ENCODE peak calls at places on chromosomes 16 and 17, in six cellular contexts. One of them, this sample, is unnamed.

GRCh38 chr16:23414731-23415130 is 38.3 kb downstream of the COG7 start:
- DNase-seq in adrenal gland: no peak
- DNase-seq in PC-3: no peak
- DNase-seq in iPS DF 6.9: no peak
- DNase-seq in GM12878: no peak
- DNase-seq in brain microvascular endothelial cell: no peak
- DNase-seq in this sample: no peak

GRCh38 chr17:76886395-76886794 is 18.2 kb downstream of the MGAT5B start:
- DNase-seq in adrenal gland: no peak
- DNase-seq in PC-3: no peak
- DNase-seq in iPS DF 6.9: no peak
- DNase-seq in GM12878: no peak
- DNase-seq in brain microvascular endothelial cell: no peak
- DNase-seq in this sample: no peak

GRCh38 chr17:51510940-51511339 is 250.6 kb downstream of the UTP18 start:
- DNase-seq in adrenal gland: no peak
- DNase-seq in PC-3: no peak
- DNase-seq in iPS DF 6.9: no peak
- DNase-seq in GM12878: no peak
- DNase-seq in brain microvascular endothelial cell: no peak
- DNase-seq in this sample: no peak

GRCh38 chr17:45311762-45312476 is 4.9 kb downstream of the MAP3K14 start:
- DNase-seq in adrenal gland: peak
- DNase-seq in PC-3: peak
- DNase-seq in iPS DF 6.9: no peak
- DNase-seq in GM12878: no peak
- DNase-seq in brain microvascular endothelial cell: peak
- DNase-seq in this sample: peak

GRCh38 chr17:46178550-46179198 is 14.6 kb downstream of the KANSL1 start:
- DNase-seq in adrenal gland: no peak
- DNase-seq in PC-3: peak
- DNase-seq in iPS DF 6.9: no peak
- DNase-seq in GM12878: no peak
- DNase-seq in brain microvascular endothelial cell: peak
- DNase-seq in this sample: no peak

GRCh38 chr16:81778861-81779539 is at the start of gene PLCG2:
- DNase-seq in adrenal gland: peak
- DNase-seq in PC-3: peak
- DNase-seq in iPS DF 6.9: peak
- DNase-seq in GM12878: no peak
- DNase-seq in brain microvascular endothelial cell: peak
- DNase-seq in this sample: peak

GRCh38 chr17:55702150-55702549 is 20.5 kb downstream of the TMEM100 start:
- DNase-seq in adrenal gland: no peak
- DNase-seq in PC-3: no peak
- DNase-seq in iPS DF 6.9: no peak
- DNase-seq in GM12878: no peak
- DNase-seq in brain microvascular endothelial cell: no peak
- DNase-seq in this sample: no peak

GRCh38 chr17:75105269-75106080 is 4.3 kb upstream of the ARMC7 start:
- DNase-seq in adrenal gland: peak
- DNase-seq in PC-3: peak
- DNase-seq in iPS DF 6.9: no peak
- DNase-seq in GM12878: no peak
- DNase-seq in brain microvascular endothelial cell: peak
- DNase-seq in this sample: no peak

GRCh38 chr17:77211681-77212080 is 70.9 kb downstream of the SEC14L1 start:
- DNase-seq in adrenal gland: no peak
- DNase-seq in PC-3: no peak
- DNase-seq in iPS DF 6.9: no peak
- DNase-seq in GM12878: no peak
- DNase-seq in brain microvascular endothelial cell: no peak
- DNase-seq in this sample: no peak

GRCh38 chr16:26344976-26345375 is 653.2 kb downstream of the HS3ST4 start:
- DNase-seq in adrenal gland: no peak
- DNase-seq in PC-3: no peak
- DNase-seq in iPS DF 6.9: no peak
- DNase-seq in GM12878: no peak
- DNase-seq in brain microvascular endothelial cell: no peak
- DNase-seq in this sample: no peak

GRCh38 chr16:10878328-10878643 is 1.3 kb downstream of the CIITA start:
- DNase-seq in adrenal gland: no peak
- DNase-seq in PC-3: no peak
- DNase-seq in iPS DF 6.9: no peak
- DNase-seq in GM12878: no peak
- DNase-seq in brain microvascular endothelial cell: no peak
- DNase-seq in this sample: no peak

GRCh38 chr17:77609553-77610517 is 348.7 kb upstream of the TNRC6C start:
- DNase-seq in adrenal gland: peak
- DNase-seq in PC-3: no peak
- DNase-seq in iPS DF 6.9: no peak
- DNase-seq in GM12878: peak
- DNase-seq in brain microvascular endothelial cell: no peak
- DNase-seq in this sample: no peak

GRCh38 chr17:45792437-45792836 is 8.3 kb downstream of the CRHR1 start:
- DNase-seq in adrenal gland: no peak
- DNase-seq in PC-3: no peak
- DNase-seq in iPS DF 6.9: no peak
- DNase-seq in GM12878: no peak
- DNase-seq in brain microvascular endothelial cell: no peak
- DNase-seq in this sample: no peak

GRCh38 chr16:81831722-81832126 is 52.6 kb downstream of the PLCG2 start:
- DNase-seq in adrenal gland: peak
- DNase-seq in PC-3: no peak
- DNase-seq in iPS DF 6.9: no peak
- DNase-seq in GM12878: peak
- DNase-seq in brain microvascular endothelial cell: no peak
- DNase-seq in this sample: no peak

GRCh38 chr17:41592601-41593305 is 6.1 kb upstream of the KRT14 start:
- DNase-seq in adrenal gland: no peak
- DNase-seq in PC-3: no peak
- DNase-seq in iPS DF 6.9: no peak
- DNase-seq in GM12878: no peak
- DNase-seq in brain microvascular endothelial cell: no peak
- DNase-seq in this sample: peak

GRCh38 chr17:38428643-38429371 is 543 bp downstream of the ARHGAP23 start:
- DNase-seq in adrenal gland: peak
- DNase-seq in PC-3: peak
- DNase-seq in iPS DF 6.9: no peak
- DNase-seq in GM12878: no peak
- DNase-seq in brain microvascular endothelial cell: no peak
- DNase-seq in this sample: no peak

GRCh38 chr17:81509048-81509686 is 3.4 kb downstream of the ACTG1 start:
- DNase-seq in adrenal gland: no peak
- DNase-seq in PC-3: peak
- DNase-seq in iPS DF 6.9: no peak
- DNase-seq in GM12878: no peak
- DNase-seq in brain microvascular endothelial cell: no peak
- DNase-seq in this sample: peak

GRCh38 chr17:81511550-81511799 is 1.1 kb downstream of the ACTG1 start:
- DNase-seq in adrenal gland: no peak
- DNase-seq in PC-3: no peak
- DNase-seq in iPS DF 6.9: no peak
- DNase-seq in GM12878: no peak
- DNase-seq in brain microvascular endothelial cell: no peak
- DNase-seq in this sample: peak

GRCh38 chr17:81509687-81510523 is 2.7 kb downstream of the ACTG1 start:
- DNase-seq in adrenal gland: no peak
- DNase-seq in PC-3: no peak
- DNase-seq in iPS DF 6.9: no peak
- DNase-seq in GM12878: no peak
- DNase-seq in brain microvascular endothelial cell: no peak
- DNase-seq in this sample: no peak

GRCh38 chr17:81510798-81511549 is 1.6 kb downstream of the ACTG1 start:
- DNase-seq in adrenal gland: peak
- DNase-seq in PC-3: peak
- DNase-seq in iPS DF 6.9: no peak
- DNase-seq in GM12878: no peak
- DNase-seq in brain microvascular endothelial cell: no peak
- DNase-seq in this sample: no peak

DNA sequence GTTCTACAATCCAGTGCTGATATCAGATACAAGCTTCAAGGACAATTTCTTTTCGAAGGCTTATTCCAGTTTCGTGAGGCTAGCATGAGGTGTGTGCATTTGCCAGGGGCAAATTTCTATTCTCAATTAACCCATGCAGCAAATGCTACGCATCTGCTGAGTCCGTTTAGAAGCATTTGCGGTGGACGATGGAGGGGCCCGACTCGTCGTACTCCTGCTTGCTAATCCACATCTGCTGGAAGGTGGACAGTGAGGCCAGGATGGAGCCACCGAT is 2.1 kb downstream of the ACTG1 start:
- DNase-seq in adrenal gland: no peak
- DNase-seq in PC-3: no peak
- DNase-seq in iPS DF 6.9: no peak
- DNase-seq in GM12878: no peak
- DNase-seq in brain microvascular endothelial cell: no peak
- DNase-seq in this sample: no peak
- H3K27ac ChIP-seq in adrenal gland: peak
- H3K27ac ChIP-seq in PC-3: no peak
- H3K27ac ChIP-seq in iPS DF 6.9: no peak
- H3K27ac ChIP-seq in GM12878: peak
- H3K27ac ChIP-seq in brain microvascular endothelial cell: peak
- H3K27ac ChIP-seq in this sample: no peak

GRCh38 chr17:13351046-13351445 is 250.7 kb downstream of the HS3ST3A1 start:
- DNase-seq in adrenal gland: no peak
- DNase-seq in PC-3: peak
- DNase-seq in iPS DF 6.9: no peak
- DNase-seq in GM12878: no peak
- DNase-seq in brain microvascular endothelial cell: peak
- DNase-seq in this sample: peak

GRCh38 chr17:13350466-13350865 is 251.3 kb downstream of the HS3ST3A1 start:
- DNase-seq in adrenal gland: no peak
- DNase-seq in PC-3: no peak
- DNase-seq in iPS DF 6.9: no peak
- DNase-seq in GM12878: no peak
- DNase-seq in brain microvascular endothelial cell: no peak
- DNase-seq in this sample: no peak

GRCh38 chr17:13346592-13346991 is 255.1 kb downstream of the HS3ST3A1 start:
- DNase-seq in adrenal gland: no peak
- DNase-seq in PC-3: no peak
- DNase-seq in iPS DF 6.9: no peak
- DNase-seq in GM12878: no peak
- DNase-seq in brain microvascular endothelial cell: no peak
- DNase-seq in this sample: no peak

GRCh38 chr17:13346081-13346533 is 255.6 kb downstream of the HS3ST3A1 start:
- DNase-seq in adrenal gland: no peak
- DNase-seq in PC-3: peak
- DNase-seq in iPS DF 6.9: no peak
- DNase-seq in GM12878: no peak
- DNase-seq in brain microvascular endothelial cell: peak
- DNase-seq in this sample: peak

DNA sequence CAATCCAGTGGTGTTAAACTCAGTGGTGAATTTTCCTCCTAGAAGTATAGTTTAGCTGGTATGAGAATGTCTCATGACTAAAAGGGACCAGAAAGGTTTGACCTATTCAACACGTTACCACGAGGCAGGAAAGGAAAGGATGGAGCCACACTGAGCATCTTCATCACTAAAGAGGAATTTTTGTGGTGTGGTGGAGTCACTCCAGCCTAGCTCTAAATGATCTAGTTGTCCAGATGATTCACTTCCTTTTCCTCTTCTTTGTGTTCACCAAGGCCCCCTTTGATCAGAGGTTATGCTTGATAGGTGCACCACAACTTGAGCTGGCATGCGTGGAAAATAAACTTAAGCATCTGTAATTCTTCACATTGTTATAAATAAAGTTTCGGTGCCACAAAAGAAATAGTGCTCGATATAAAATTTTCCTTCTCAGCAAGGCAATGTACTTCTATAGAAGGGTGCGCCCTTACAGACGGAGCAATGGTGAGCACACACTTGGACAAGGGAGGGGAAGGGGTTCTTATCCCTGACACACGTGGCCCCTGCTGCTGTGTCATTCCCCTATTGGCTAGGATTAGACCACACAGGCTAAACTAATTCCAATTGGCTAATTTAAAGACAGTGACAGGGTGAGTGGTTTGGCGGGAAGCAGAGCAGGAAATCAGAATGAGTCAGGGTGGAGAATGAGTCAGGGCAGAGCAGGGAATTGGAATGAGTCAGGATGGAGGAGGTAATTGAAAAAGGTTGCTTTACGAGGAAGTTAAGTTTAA is 254.6 kb downstream of the HS3ST3A1 start:
- DNase-seq in adrenal gland: peak
- DNase-seq in PC-3: peak
- DNase-seq in iPS DF 6.9: no peak
- DNase-seq in GM12878: no peak
- DNase-seq in brain microvascular endothelial cell: peak
- DNase-seq in this sample: peak
- H3K4me3 ChIP-seq in adrenal gland: no peak
- H3K4me3 ChIP-seq in PC-3: no peak
- H3K4me3 ChIP-seq in iPS DF 6.9: no peak
- H3K4me3 ChIP-seq in GM12878: no peak
- H3K4me3 ChIP-seq in brain microvascular endothelial cell: no peak
- H3K4me3 ChIP-seq in this sample: no peak

GRCh38 chr16:86322283-86322682 is 188.0 kb upstream of the FOXF1 start:
- DNase-seq in adrenal gland: no peak
- DNase-seq in PC-3: no peak
- DNase-seq in iPS DF 6.9: no peak
- DNase-seq in GM12878: no peak
- DNase-seq in brain microvascular endothelial cell: no peak
- DNase-seq in this sample: no peak
- H3K27ac ChIP-seq in adrenal gland: no peak
- H3K27ac ChIP-seq in PC-3: no peak
- H3K27ac ChIP-seq in iPS DF 6.9: no peak
- H3K27ac ChIP-seq in GM12878: no peak
- H3K27ac ChIP-seq in brain microvascular endothelial cell: no peak
- H3K27ac ChIP-seq in this sample: no peak

GRCh38 chr16:4767872-4768548 is 1.0 kb upstream of the ZNF500 start:
- DNase-seq in adrenal gland: peak
- DNase-seq in PC-3: no peak
- DNase-seq in iPS DF 6.9: no peak
- DNase-seq in GM12878: peak
- DNase-seq in brain microvascular endothelial cell: peak
- DNase-seq in this sample: peak

GRCh38 chr16:4771646-4772045 is 4.7 kb upstream of the ZNF500 start:
- DNase-seq in adrenal gland: no peak
- DNase-seq in PC-3: no peak
- DNase-seq in iPS DF 6.9: no peak
- DNase-seq in GM12878: no peak
- DNase-seq in brain microvascular endothelial cell: no peak
- DNase-seq in this sample: no peak

GRCh38 chr16:4768549-4769305 is 1.8 kb upstream of the ZNF500 start:
- DNase-seq in adrenal gland: peak
- DNase-seq in PC-3: peak
- DNase-seq in iPS DF 6.9: peak
- DNase-seq in GM12878: peak
- DNase-seq in brain microvascular endothelial cell: peak
- DNase-seq in this sample: peak

GRCh38 chr16:4766875-4767628 is at the start of gene ZNF500:
- DNase-seq in adrenal gland: peak
- DNase-seq in PC-3: peak
- DNase-seq in iPS DF 6.9: peak
- DNase-seq in GM12878: peak
- DNase-seq in brain microvascular endothelial cell: peak
- DNase-seq in this sample: peak

GRCh38 chr16:4769306-4769638 is 2.3 kb upstream of the ZNF500 start:
- DNase-seq in adrenal gland: no peak
- DNase-seq in PC-3: no peak
- DNase-seq in iPS DF 6.9: no peak
- DNase-seq in GM12878: no peak
- DNase-seq in brain microvascular endothelial cell: no peak
- DNase-seq in this sample: no peak
- H3K4me3 ChIP-seq in adrenal gland: peak
- H3K4me3 ChIP-seq in PC-3: peak
- H3K4me3 ChIP-seq in iPS DF 6.9: peak
- H3K4me3 ChIP-seq in GM12878: peak
- H3K4me3 ChIP-seq in brain microvascular endothelial cell: no peak
- H3K4me3 ChIP-seq in this sample: no peak

GRCh38 chr16:72072514-72073342 is 9.7 kb downstream of the HPR start:
- DNase-seq in adrenal gland: peak
- DNase-seq in PC-3: no peak
- DNase-seq in iPS DF 6.9: no peak
- DNase-seq in GM12878: no peak
- DNase-seq in brain microvascular endothelial cell: no peak
- DNase-seq in this sample: no peak
- H3K27ac ChIP-seq in adrenal gland: no peak
- H3K27ac ChIP-seq in PC-3: no peak
- H3K27ac ChIP-seq in iPS DF 6.9: no peak
- H3K27ac ChIP-seq in GM12878: no peak
- H3K27ac ChIP-seq in brain microvascular endothelial cell: no peak
- H3K27ac ChIP-seq in this sample: no peak